ENCODE peak calls at places on chromosomes 7 and 10, in four cellular contexts. C is amygdala, T is hippocampal formation, W is G401. U is an unnamed sample.

GRCh38 chr7:54831046-54831643 is 72.1 kb upstream of the SEC61G start:
- DNase-seq in W (no peak), C (no peak), T (no peak), U (no peak)

GRCh38 chr7:115356139-115356746 is 434.3 kb downstream of the MDFIC start:
- DNase-seq in W (no peak), C (no peak), T (no peak), U (no peak)

GRCh38 chr7:54541941-54542618 is at the start of gene VSTM2A:
- DNase-seq in C (peak; percentile 75), T (no peak), W (peak; percentile 63), U (no peak)

GRCh38 chr7:39741942-39742623 is 118.7 kb downstream of the RALA start:
- DNase-seq in C (no peak), W (no peak), T (no peak), U (no peak)

GRCh38 chr7:82685214-82685613 is 241.6 kb upstream of the CACNA2D1 start:
- DNase-seq in W (no peak), C (no peak), T (no peak), U (no peak)

GRCh38 chr7:21767300-21767900 is 178.3 kb downstream of the CDCA7L start:
- DNase-seq in T (no peak), C (no peak), W (peak; percentile 60), U (no peak)

GRCh38 chr7:138316421-138317043 is 143.5 kb upstream of the TRIM24 start:
- DNase-seq in W (no peak), T (no peak), C (no peak), U (no peak)

GRCh38 chr10:47269294-47269693 is 30.7 kb upstream of the GDF10 start:
- DNase-seq in W (no peak), T (no peak), C (no peak), U (no peak)

GRCh38 chr10:114755537-114755936 is 66.0 kb upstream of the FHIP2A start:
- DNase-seq in T (no peak), W (peak; percentile 77), C (no peak), U (no peak)

GRCh38 chr10:61744469-61744868 is 81.7 kb downstream of the CABCOCO1 start:
- DNase-seq in W (no peak), T (no peak), C (no peak), U (no peak)

GRCh38 chr7:111413796-111414195 is 148.5 kb downstream of the IMMP2L start:
- DNase-seq in C (no peak), W (no peak), T (no peak), U (no peak)

GRCh38 chr10:123252779-123253178 is 98.6 kb downstream of the BUB3 start:
- DNase-seq in W (no peak), T (no peak), C (no peak), U (no peak)

GRCh38 chr7:83011954-83012353 is 150.7 kb downstream of the PCLO start:
- DNase-seq in W (no peak), T (no peak), C (no peak), U (no peak)

GRCh38 chr7:69803699-69804516 is 205.6 kb downstream of the AUTS2 start:
- DNase-seq in C (no peak), T (no peak), W (no peak), U (no peak)